ENCODE peak calls at places on chromosomes 3 and 15, in six cellular contexts. One of them, this sample, is unnamed.

GRCh38 chr3:156974931-156975330 is 148.8 kb downstream of the LEKR1 start:
- DNase-seq in iPS DF 19.7: no peak
- DNase-seq in stimulated activated CD8-positive, alpha-beta memory T cell treated with anti-CD3 and anti-CD28 coated beads, Interleukin-7, amount 100 ng/mL, for 48 hours: no peak
- DNase-seq in fibroblast of lung: no peak
- DNase-seq in nephron progenitor cell: no peak
- DNase-seq in upper lobe of right lung: no peak
- DNase-seq in this sample: no peak

GRCh38 chr15:89023311-89023961 is 64.8 kb upstream of the ABHD2 start:
- DNase-seq in iPS DF 19.7: no peak
- DNase-seq in stimulated activated CD8-positive, alpha-beta memory T cell treated with anti-CD3 and anti-CD28 coated beads, Interleukin-7, amount 100 ng/mL, for 48 hours: no peak
- DNase-seq in fibroblast of lung: peak; percentile 27
- DNase-seq in nephron progenitor cell: no peak
- DNase-seq in upper lobe of right lung: no peak
- DNase-seq in this sample: no peak

GRCh38 chr3:128505771-128506170 is 12.8 kb upstream of the GATA2 start:
- DNase-seq in stimulated activated CD8-positive, alpha-beta memory T cell treated with anti-CD3 and anti-CD28 coated beads, Interleukin-7, amount 100 ng/mL, for 48 hours: no peak
- DNase-seq in iPS DF 19.7: no peak
- DNase-seq in nephron progenitor cell: no peak
- DNase-seq in upper lobe of right lung: no peak
- DNase-seq in fibroblast of lung: no peak
- DNase-seq in this sample: no peak

GRCh38 chr3:80771085-80771484 is 990.4 kb downstream of the GBE1 start:
- DNase-seq in fibroblast of lung: no peak
- DNase-seq in iPS DF 19.7: no peak
- DNase-seq in upper lobe of right lung: no peak
- DNase-seq in stimulated activated CD8-positive, alpha-beta memory T cell treated with anti-CD3 and anti-CD28 coated beads, Interleukin-7, amount 100 ng/mL, for 48 hours: no peak
- DNase-seq in nephron progenitor cell: no peak
- DNase-seq in this sample: no peak

GRCh38 chr15:36186376-36186775 is 393.1 kb upstream of the CDIN1 start:
- DNase-seq in fibroblast of lung: no peak
- DNase-seq in stimulated activated CD8-positive, alpha-beta memory T cell treated with anti-CD3 and anti-CD28 coated beads, Interleukin-7, amount 100 ng/mL, for 48 hours: no peak
- DNase-seq in iPS DF 19.7: no peak
- DNase-seq in nephron progenitor cell: no peak
- DNase-seq in upper lobe of right lung: no peak
- DNase-seq in this sample: no peak

GRCh38 chr15:42111924-42112323 is 17.6 kb upstream of the PLA2G4D start:
- DNase-seq in stimulated activated CD8-positive, alpha-beta memory T cell treated with anti-CD3 and anti-CD28 coated beads, Interleukin-7, amount 100 ng/mL, for 48 hours: no peak
- DNase-seq in upper lobe of right lung: no peak
- DNase-seq in iPS DF 19.7: no peak
- DNase-seq in nephron progenitor cell: no peak
- DNase-seq in fibroblast of lung: no peak
- DNase-seq in this sample: no peak

GRCh38 chr3:195897081-195897852 is 11.1 kb downstream of the TNK2 start:
- DNase-seq in nephron progenitor cell: no peak
- DNase-seq in stimulated activated CD8-positive, alpha-beta memory T cell treated with anti-CD3 and anti-CD28 coated beads, Interleukin-7, amount 100 ng/mL, for 48 hours: no peak
- DNase-seq in fibroblast of lung: peak; percentile 72
- DNase-seq in upper lobe of right lung: no peak
- DNase-seq in iPS DF 19.7: no peak
- DNase-seq in this sample: no peak

GRCh38 chr15:73838795-73839565 is 34.4 kb upstream of the TBC1D21 start:
- DNase-seq in stimulated activated CD8-positive, alpha-beta memory T cell treated with anti-CD3 and anti-CD28 coated beads, Interleukin-7, amount 100 ng/mL, for 48 hours: no peak
- DNase-seq in fibroblast of lung: no peak
- DNase-seq in iPS DF 19.7: no peak
- DNase-seq in nephron progenitor cell: no peak
- DNase-seq in upper lobe of right lung: no peak
- DNase-seq in this sample: no peak

GRCh38 chr3:187999821-188000220 is 154.1 kb upstream of the LPP start:
- DNase-seq in iPS DF 19.7: no peak
- DNase-seq in upper lobe of right lung: no peak
- DNase-seq in nephron progenitor cell: no peak
- DNase-seq in fibroblast of lung: no peak
- DNase-seq in stimulated activated CD8-positive, alpha-beta memory T cell treated with anti-CD3 and anti-CD28 coated beads, Interleukin-7, amount 100 ng/mL, for 48 hours: no peak
- DNase-seq in this sample: no peak

GRCh38 chr3:124780356-124780755 is 50.1 kb downstream of the UMPS start:
- DNase-seq in nephron progenitor cell: no peak
- DNase-seq in stimulated activated CD8-positive, alpha-beta memory T cell treated with anti-CD3 and anti-CD28 coated beads, Interleukin-7, amount 100 ng/mL, for 48 hours: no peak
- DNase-seq in fibroblast of lung: peak; percentile 95
- DNase-seq in upper lobe of right lung: peak; percentile 58
- DNase-seq in iPS DF 19.7: no peak
- DNase-seq in this sample: no peak

This sample was measured in H1.